ENCODE peak calls at places on chromosomes 5 and 9, in nine cellular contexts. N is IMR-90, Z is heart right ventricle, M is GM23338, Q is tibial nerve, G is uterus, X is tibial artery, A is dorsolateral prefrontal cortex, O is astrocyte. F is an unnamed sample.
A peak's percentile ranks its signal among the peaks of the same experiment; 100 is the strongest.

GRCh38 chr5:138716456-138716924 is 36.7 kb upstream of the CTNNA1 start:
- DNase-seq in N (peak; percentile 12), Z (no peak), M (peak; percentile 38), Q (no peak), G (no peak), X (no peak), A (no peak), O (peak; percentile 34), F (no peak)

GRCh38 chr5:81779125-81779934 is 28.4 kb upstream of the SSBP2 start:
- DNase-seq in N (peak; percentile 26), Z (peak; percentile 67), M (no peak), Q (peak; percentile 47), G (peak; percentile 49), X (peak; percentile 82), A (peak; percentile 55), O (no peak), F (no peak)

GRCh38 chr9:69168709-69169217 is 5.3 kb upstream of the TJP2 start:
- DNase-seq in N (peak; percentile 82), Z (no peak), M (peak; percentile 81), Q (no peak), G (no peak), X (no peak), A (no peak), O (peak; percentile 41), F (peak; percentile 87)

GRCh38 chr9:102631559-102631958 is 363.6 kb upstream of the CYLC2 start:
- DNase-seq in N (no peak), Z (no peak), M (peak; percentile 21), Q (no peak), G (no peak), X (no peak), A (no peak), O (no peak), F (peak; percentile 14)

GRCh38 chr9:13358128-13358527 is 78.6 kb upstream of the MPDZ start:
- DNase-seq in N (peak; percentile 92), Z (no peak), M (no peak), Q (no peak), G (no peak), X (no peak), A (no peak), O (peak; percentile 95), F (no peak)

GRCh38 chr5:28810751-28811136 is 1772.4 kb upstream of the CDH9 start:
- DNase-seq in N (no peak), Z (no peak), M (peak; percentile 10), Q (no peak), G (no peak), X (no peak), A (no peak), O (no peak), F (no peak)

GRCh38 chr5:88785396-88786216 is 97.4 kb downstream of the MEF2C start:
- DNase-seq in N (peak; percentile 93), Z (no peak), M (peak; percentile 23), Q (no peak), G (peak; percentile 28), X (peak; percentile 44), A (no peak), O (peak; percentile 97), F (peak; percentile 80)

GRCh38 chr9:135504262-135505229 is 4.1 kb downstream of the MRPS2 start:
- DNase-seq in N (peak; percentile 52), Z (peak; percentile 57), M (peak; percentile 82), Q (peak; percentile 40), G (peak; percentile 37), X (peak; percentile 55), A (peak; percentile 58), O (peak; percentile 14), F (peak; percentile 64)

GRCh38 chr9:94847486-94847885 is 121.0 kb downstream of the AOPEP start:
- DNase-seq in N (peak; percentile 86), Z (no peak), M (no peak), Q (no peak), G (no peak), X (no peak), A (no peak), O (peak; percentile 95), F (no peak)

GRCh38 chr5:88826959-88827585 is 55.9 kb downstream of the MEF2C start:
- DNase-seq in N (peak; percentile 90), Z (peak; percentile 20), M (peak; percentile 18), Q (no peak), G (no peak), X (peak; percentile 37), A (no peak), O (peak; percentile 79), F (no peak)

GRCh38 chr5:173557123-173557903 is 59.1 kb downstream of the BOD1 start:
- DNase-seq in N (peak; percentile 12), Z (no peak), M (peak; percentile 51), Q (no peak), G (no peak), X (no peak), A (peak; percentile 17), O (no peak), F (no peak)

GRCh38 chr9:13688990-13689600 is 409.6 kb upstream of the MPDZ start:
- DNase-seq in N (no peak), Z (no peak), M (peak; percentile 46), Q (no peak), G (no peak), X (no peak), A (no peak), O (no peak), F (no peak)

GRCh38 chr5:149485655-149486615 is 65.3 kb downstream of the CSNK1A1 start:
- DNase-seq in N (peak; percentile 100), Z (peak; percentile 47), M (no peak), Q (no peak), G (peak; percentile 84), X (peak; percentile 91), A (peak; percentile 36), O (peak; percentile 100), F (peak; percentile 89)

GRCh38 chr9:61669352-61669751 is 479.5 kb downstream of the SPATA31A7 start:
- DNase-seq in N (no peak), Z (no peak), M (no peak), Q (no peak), G (no peak), X (no peak), A (no peak), O (no peak), F (no peak)

GRCh38 chr5:107257885-107258520 is 412.7 kb downstream of the EFNA5 start:
- DNase-seq in N (no peak), Z (no peak), M (no peak), Q (no peak), G (no peak), X (no peak), A (no peak), O (no peak), F (no peak)

GRCh38 chr9:134683714-134684374 is 42.2 kb downstream of the COL5A1 start:
- DNase-seq in N (no peak), Z (no peak), M (no peak), Q (no peak), G (no peak), X (peak; percentile 58), A (no peak), O (no peak), F (no peak)

GRCh38 chr9:125442471-125442870 is 180.8 kb downstream of the GAPVD1 start:
- DNase-seq in N (no peak), Z (no peak), M (no peak), Q (no peak), G (no peak), X (no peak), A (no peak), O (no peak), F (no peak)

GRCh38 chr5:112918679-112919078 is 3.3 kb downstream of the REEP5 start:
- DNase-seq in N (peak; percentile 68), Z (no peak), M (no peak), Q (no peak), G (no peak), X (no peak), A (no peak), O (no peak), F (no peak)

GRCh38 chr9:104009853-104010252 is 84.3 kb upstream of the SMC2 start:
- DNase-seq in N (no peak), Z (no peak), M (no peak), Q (no peak), G (no peak), X (no peak), A (no peak), O (no peak), F (no peak)

GRCh38 chr5:34656001-34656699 is at the start of gene RAI14:
- DNase-seq in N (peak; percentile 85), Z (peak; percentile 76), M (peak; percentile 87), Q (peak; percentile 64), G (peak; percentile 89), X (peak; percentile 77), A (peak; percentile 61), O (peak; percentile 73), F (peak; percentile 81)

GRCh38 chr9:13269589-13270452 is 9.7 kb downstream of the MPDZ start:
- DNase-seq in N (no peak), Z (no peak), M (no peak), Q (no peak), G (no peak), X (no peak), A (no peak), O (no peak), F (no peak)

GRCh38 chr5:150506571-150507282 is 1.2 kb upstream of the NDST1 start:
- DNase-seq in N (no peak), Z (no peak), M (no peak), Q (no peak), G (no peak), X (no peak), A (no peak), O (no peak), F (no peak)

GRCh38 chr9:89539374-89539773 is 41.5 kb upstream of the SEMA4D start:
- DNase-seq in N (no peak), Z (no peak), M (no peak), Q (no peak), G (no peak), X (no peak), A (no peak), O (no peak), F (no peak)
- H3K27ac ChIP-seq in N (no peak overlapping the region), Z (no peak overlapping the region), M (no peak overlapping the region), Q (no peak overlapping the region), G (no peak overlapping the region), X (no peak overlapping the region), A (no peak overlapping the region), O (no peak overlapping the region), F (no peak overlapping the region)

DNA sequence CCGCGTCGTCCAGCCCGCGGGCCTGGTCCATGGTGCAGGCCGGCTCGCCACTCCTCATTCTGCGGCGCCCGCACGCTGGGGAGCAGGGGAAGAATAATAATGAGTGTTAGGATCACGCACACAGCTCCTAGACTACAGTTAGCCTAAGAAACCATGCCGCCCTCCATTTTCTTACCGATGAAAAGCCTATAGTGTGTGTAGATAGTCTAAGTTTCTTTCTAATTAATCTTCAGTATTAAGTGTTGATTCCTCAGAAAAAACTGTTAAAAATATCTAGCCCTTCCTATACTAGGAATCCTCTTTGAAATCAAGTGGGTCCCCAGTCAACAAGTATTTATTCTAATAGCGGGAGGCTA is 9.3 kb downstream of the ZBED3 start:
- DNase-seq in N (no peak), Z (no peak), M (no peak), Q (no peak), G (no peak), X (no peak), A (no peak), O (no peak), F (no peak)
- TF ChIP-seq CTCF in N (no peak), Z (no peak), M (no peak), Q (no peak), G (no peak), X (no peak), A (peak; percentile 4), O (peak; percentile 3), F (peak; percentile 17)

GRCh38 chr5:52743529-52743928 is 44.2 kb upstream of the ITGA1 start:
- DNase-seq in N (no peak), Z (no peak), M (no peak), Q (no peak), G (no peak), X (no peak), A (no peak), O (no peak), F (no peak)
- H3K27ac ChIP-seq in N (no peak overlapping the region), Z (peak overlapping the region; percentile 58), M (no peak overlapping the region), Q (no peak overlapping the region), G (no peak overlapping the region), X (no peak overlapping the region), A (no peak overlapping the region), O (no peak overlapping the region), F (no peak overlapping the region)

GRCh38 chr5:172142709-172143215 is 45.3 kb downstream of the STK10 start:
- DNase-seq in N (peak; percentile 55), Z (no peak), M (no peak), Q (no peak), G (no peak), X (no peak), A (no peak), O (peak; percentile 45), F (no peak)
- TF ChIP-seq CTCF in N (no peak), Z (no peak), M (no peak), Q (no peak), G (no peak), X (no peak), A (no peak), O (no peak), F (no peak)